ENCODE peak calls at places on chromosome 22, in ten cellular contexts. One of them, this sample, is unnamed.

GRCh38 chr22:50695421-50696250 is 23.0 kb downstream of the SHANK3 start:
- DNase-seq in mammary epithelial cell: no peak
- DNase-seq in H9: no peak
- DNase-seq in CD8-positive, alpha-beta T cell: no peak
- DNase-seq in upper lobe of right lung: peak
- DNase-seq in lower lobe of right lung: peak
- DNase-seq in pancreas: no peak
- DNase-seq in fibroblast of lung: no peak
- DNase-seq in H1: no peak
- DNase-seq in brain microvascular endothelial cell: no peak
- DNase-seq in this sample: no peak

GRCh38 chr22:18110194-18110943 is at the start of gene TUBA8:
- DNase-seq in fibroblast of lung: peak
- DNase-seq in mammary epithelial cell: peak
- DNase-seq in H9: peak
- DNase-seq in lower lobe of right lung: no peak
- DNase-seq in upper lobe of right lung: peak
- DNase-seq in brain microvascular endothelial cell: peak
- DNase-seq in pancreas: peak
- DNase-seq in H1: no peak
- DNase-seq in CD8-positive, alpha-beta T cell: no peak
- DNase-seq in this sample: peak

GRCh38 chr22:48223488-48224190 is 1461.2 kb downstream of the TBC1D22A start:
- DNase-seq in H9: no peak
- DNase-seq in brain microvascular endothelial cell: no peak
- DNase-seq in pancreas: no peak
- DNase-seq in fibroblast of lung: no peak
- DNase-seq in lower lobe of right lung: no peak
- DNase-seq in CD8-positive, alpha-beta T cell: no peak
- DNase-seq in upper lobe of right lung: no peak
- DNase-seq in mammary epithelial cell: no peak
- DNase-seq in H1: no peak
- DNase-seq in this sample: no peak

GRCh38 chr22:21951931-21952465 is 650 bp downstream of the PPM1F start:
- DNase-seq in pancreas: peak
- DNase-seq in brain microvascular endothelial cell: peak
- DNase-seq in H1: no peak
- DNase-seq in H9: peak
- DNase-seq in fibroblast of lung: peak
- DNase-seq in mammary epithelial cell: peak
- DNase-seq in lower lobe of right lung: peak
- DNase-seq in CD8-positive, alpha-beta T cell: no peak
- DNase-seq in upper lobe of right lung: peak
- DNase-seq in this sample: no peak

GRCh38 chr22:22520667-22521602 is 865 bp upstream of the ZNF280A start:
- DNase-seq in lower lobe of right lung: no peak
- DNase-seq in brain microvascular endothelial cell: no peak
- DNase-seq in pancreas: no peak
- DNase-seq in H9: no peak
- DNase-seq in upper lobe of right lung: no peak
- DNase-seq in CD8-positive, alpha-beta T cell: no peak
- DNase-seq in mammary epithelial cell: no peak
- DNase-seq in H1: no peak
- DNase-seq in fibroblast of lung: no peak
- DNase-seq in this sample: no peak

GRCh38 chr22:49930596-49931412 is 12.4 kb downstream of the CRELD2 start:
- DNase-seq in upper lobe of right lung: peak
- DNase-seq in CD8-positive, alpha-beta T cell: no peak
- DNase-seq in mammary epithelial cell: peak
- DNase-seq in pancreas: peak
- DNase-seq in fibroblast of lung: peak
- DNase-seq in H1: no peak
- DNase-seq in brain microvascular endothelial cell: peak
- DNase-seq in H9: peak
- DNase-seq in lower lobe of right lung: peak
- DNase-seq in this sample: no peak

GRCh38 chr22:40638261-40638660 is 1.7 kb upstream of the MRTFA start:
- DNase-seq in mammary epithelial cell: no peak
- DNase-seq in lower lobe of right lung: no peak
- DNase-seq in CD8-positive, alpha-beta T cell: no peak
- DNase-seq in H1: no peak
- DNase-seq in brain microvascular endothelial cell: no peak
- DNase-seq in upper lobe of right lung: peak
- DNase-seq in pancreas: no peak
- DNase-seq in fibroblast of lung: no peak
- DNase-seq in H9: no peak
- DNase-seq in this sample: no peak

GRCh38 chr22:37179622-37180420 is 8.2 kb downstream of the C1QTNF6 start:
- DNase-seq in brain microvascular endothelial cell: no peak
- DNase-seq in CD8-positive, alpha-beta T cell: no peak
- DNase-seq in pancreas: no peak
- DNase-seq in H1: no peak
- DNase-seq in upper lobe of right lung: peak
- DNase-seq in H9: no peak
- DNase-seq in mammary epithelial cell: no peak
- DNase-seq in lower lobe of right lung: peak
- DNase-seq in fibroblast of lung: no peak
- DNase-seq in this sample: no peak

GRCh38 chr22:36027960-36028645 is 521 bp downstream of the RBFOX2 start:
- DNase-seq in pancreas: no peak
- DNase-seq in H9: no peak
- DNase-seq in mammary epithelial cell: peak
- DNase-seq in H1: no peak
- DNase-seq in fibroblast of lung: no peak
- DNase-seq in lower lobe of right lung: no peak
- DNase-seq in brain microvascular endothelial cell: no peak
- DNase-seq in CD8-positive, alpha-beta T cell: no peak
- DNase-seq in upper lobe of right lung: no peak
- DNase-seq in this sample: peak

GRCh38 chr22:35821654-35822053 is 104.0 kb downstream of the APOL5 start:
- DNase-seq in fibroblast of lung: no peak
- DNase-seq in upper lobe of right lung: no peak
- DNase-seq in mammary epithelial cell: no peak
- DNase-seq in H9: no peak
- DNase-seq in pancreas: no peak
- DNase-seq in lower lobe of right lung: no peak
- DNase-seq in CD8-positive, alpha-beta T cell: no peak
- DNase-seq in brain microvascular endothelial cell: no peak
- DNase-seq in H1: no peak
- DNase-seq in this sample: no peak

GRCh38 chr22:36725366-36726006 is 21.9 kb upstream of the CACNG2 start:
- DNase-seq in upper lobe of right lung: peak
- DNase-seq in brain microvascular endothelial cell: no peak
- DNase-seq in fibroblast of lung: no peak
- DNase-seq in mammary epithelial cell: no peak
- DNase-seq in CD8-positive, alpha-beta T cell: no peak
- DNase-seq in H1: no peak
- DNase-seq in lower lobe of right lung: no peak
- DNase-seq in H9: no peak
- DNase-seq in pancreas: no peak
- DNase-seq in this sample: no peak

GRCh38 chr22:48800036-48800885 is 1027.4 kb downstream of the BRD1 start:
- DNase-seq in mammary epithelial cell: no peak
- DNase-seq in fibroblast of lung: no peak
- DNase-seq in pancreas: no peak
- DNase-seq in upper lobe of right lung: peak
- DNase-seq in H9: no peak
- DNase-seq in lower lobe of right lung: no peak
- DNase-seq in H1: no peak
- DNase-seq in brain microvascular endothelial cell: no peak
- DNase-seq in CD8-positive, alpha-beta T cell: no peak
- DNase-seq in this sample: no peak

DNA sequence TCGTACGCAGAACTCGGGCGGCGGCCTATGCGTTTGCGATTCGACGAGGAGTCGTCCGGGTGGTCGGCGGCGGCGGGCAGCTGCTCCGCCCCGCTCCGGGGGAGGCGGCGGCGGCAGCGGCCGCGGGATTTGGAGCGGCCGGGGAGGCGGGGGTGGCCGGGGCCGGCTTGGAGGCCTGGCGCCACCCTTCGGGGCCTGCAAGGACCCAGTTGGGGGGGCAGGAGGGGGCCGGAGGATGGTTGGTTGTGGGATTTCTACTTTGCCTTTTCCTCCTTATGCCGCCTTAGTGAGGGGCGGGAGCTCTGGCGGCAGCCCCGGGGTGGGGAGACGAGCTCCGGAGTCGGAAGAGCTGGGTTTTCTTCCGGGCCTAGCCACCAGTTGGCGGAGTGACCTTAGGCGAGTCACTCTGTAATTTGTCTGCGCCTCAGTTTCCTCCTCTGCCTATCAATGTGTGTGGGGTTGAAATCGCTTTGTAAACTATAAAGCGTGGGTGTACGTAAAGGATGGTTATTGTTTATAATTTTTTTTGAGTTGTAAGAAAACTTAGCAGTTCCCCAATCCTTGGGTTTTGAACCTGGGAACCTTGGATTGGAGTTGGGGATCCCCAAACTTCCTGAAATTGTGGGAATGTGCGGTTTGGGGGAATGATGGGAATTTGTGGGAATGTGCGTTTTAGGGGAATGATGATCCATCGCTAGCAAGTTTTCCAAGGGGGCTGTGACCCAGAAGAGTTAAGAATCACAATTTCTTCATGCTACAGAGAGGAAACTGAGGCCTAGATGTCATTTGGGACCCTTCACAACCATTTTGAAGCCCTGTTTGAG is 679 bp downstream of the TUG1 start:
- DNase-seq in brain microvascular endothelial cell: peak
- DNase-seq in mammary epithelial cell: peak
- DNase-seq in H9: peak
- DNase-seq in fibroblast of lung: peak
- DNase-seq in H1: no peak
- DNase-seq in upper lobe of right lung: no peak
- DNase-seq in pancreas: no peak
- DNase-seq in lower lobe of right lung: no peak
- DNase-seq in CD8-positive, alpha-beta T cell: no peak
- DNase-seq in this sample: peak
- TF ChIP-seq CTCF in brain microvascular endothelial cell: peak
- TF ChIP-seq CTCF in mammary epithelial cell: no peak
- TF ChIP-seq CTCF in H9: no peak
- TF ChIP-seq CTCF in fibroblast of lung: peak
- TF ChIP-seq CTCF in H1: no peak
- TF ChIP-seq CTCF in upper lobe of right lung: no peak
- TF ChIP-seq CTCF in pancreas: no peak
- TF ChIP-seq CTCF in lower lobe of right lung: peak
- TF ChIP-seq CTCF in CD8-positive, alpha-beta T cell: no peak
- TF ChIP-seq CTCF in this sample: no peak

GRCh38 chr22:42994276-42994916 is 20.6 kb downstream of the PACSIN2 start:
- DNase-seq in lower lobe of right lung: no peak
- DNase-seq in CD8-positive, alpha-beta T cell: no peak
- DNase-seq in brain microvascular endothelial cell: no peak
- DNase-seq in H1: no peak
- DNase-seq in upper lobe of right lung: no peak
- DNase-seq in H9: no peak
- DNase-seq in fibroblast of lung: no peak
- DNase-seq in mammary epithelial cell: no peak
- DNase-seq in pancreas: no peak
- DNase-seq in this sample: no peak

GRCh38 chr22:42994917-42995562 is 19.9 kb downstream of the PACSIN2 start:
- DNase-seq in fibroblast of lung: peak
- DNase-seq in mammary epithelial cell: peak
- DNase-seq in CD8-positive, alpha-beta T cell: no peak
- DNase-seq in brain microvascular endothelial cell: peak
- DNase-seq in H1: no peak
- DNase-seq in lower lobe of right lung: peak
- DNase-seq in pancreas: peak
- DNase-seq in H9: no peak
- DNase-seq in upper lobe of right lung: no peak
- DNase-seq in this sample: peak

GRCh38 chr22:42992886-42993479 is 22.0 kb downstream of the PACSIN2 start:
- DNase-seq in fibroblast of lung: no peak
- DNase-seq in lower lobe of right lung: no peak
- DNase-seq in brain microvascular endothelial cell: no peak
- DNase-seq in pancreas: no peak
- DNase-seq in upper lobe of right lung: no peak
- DNase-seq in CD8-positive, alpha-beta T cell: no peak
- DNase-seq in mammary epithelial cell: no peak
- DNase-seq in H1: no peak
- DNase-seq in H9: no peak
- DNase-seq in this sample: no peak

GRCh38 chr22:42992092-42992491 is 22.9 kb downstream of the PACSIN2 start:
- DNase-seq in mammary epithelial cell: no peak
- DNase-seq in fibroblast of lung: no peak
- DNase-seq in H9: no peak
- DNase-seq in brain microvascular endothelial cell: no peak
- DNase-seq in CD8-positive, alpha-beta T cell: no peak
- DNase-seq in lower lobe of right lung: no peak
- DNase-seq in pancreas: no peak
- DNase-seq in H1: no peak
- DNase-seq in upper lobe of right lung: no peak
- DNase-seq in this sample: no peak

GRCh38 chr22:42993651-42994275 is 21.2 kb downstream of the PACSIN2 start:
- DNase-seq in mammary epithelial cell: no peak
- DNase-seq in fibroblast of lung: peak
- DNase-seq in upper lobe of right lung: no peak
- DNase-seq in brain microvascular endothelial cell: no peak
- DNase-seq in lower lobe of right lung: no peak
- DNase-seq in H1: no peak
- DNase-seq in H9: no peak
- DNase-seq in CD8-positive, alpha-beta T cell: no peak
- DNase-seq in pancreas: no peak
- DNase-seq in this sample: no peak
- H3K27ac ChIP-seq in mammary epithelial cell: peak
- H3K27ac ChIP-seq in fibroblast of lung: peak
- H3K27ac ChIP-seq in upper lobe of right lung: peak
- H3K27ac ChIP-seq in brain microvascular endothelial cell: peak
- H3K27ac ChIP-seq in lower lobe of right lung: peak
- H3K27ac ChIP-seq in H1: no peak
- H3K27ac ChIP-seq in H9: no peak
- H3K27ac ChIP-seq in CD8-positive, alpha-beta T cell: no peak
- H3K27ac ChIP-seq in pancreas: peak
- H3K27ac ChIP-seq in this sample: peak

DNA sequence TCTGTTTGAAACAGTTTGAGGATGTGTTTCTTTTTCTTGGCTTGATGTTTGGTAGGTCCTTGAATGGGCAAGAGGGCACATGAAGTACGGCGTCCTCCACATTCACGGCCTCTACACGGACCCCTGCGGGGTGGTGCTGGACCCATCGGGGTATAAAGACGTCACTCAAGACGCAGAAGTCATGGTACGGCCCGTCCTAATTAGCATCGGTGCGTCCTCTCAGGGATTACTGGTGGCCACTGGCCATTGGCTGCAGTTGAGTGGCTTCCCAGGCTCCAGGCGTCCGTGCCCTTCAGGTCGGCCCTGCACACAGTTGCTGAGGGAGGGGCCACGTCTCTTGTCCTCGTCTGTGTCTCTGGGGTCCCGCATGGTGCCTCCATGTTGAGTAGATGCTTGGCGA is 20.8 kb downstream of the FAM118A start:
- DNase-seq in fibroblast of lung: no peak
- DNase-seq in upper lobe of right lung: no peak
- DNase-seq in H9: no peak
- DNase-seq in lower lobe of right lung: no peak
- DNase-seq in brain microvascular endothelial cell: no peak
- DNase-seq in CD8-positive, alpha-beta T cell: no peak
- DNase-seq in mammary epithelial cell: no peak
- DNase-seq in pancreas: no peak
- DNase-seq in H1: no peak
- DNase-seq in this sample: no peak
- TF ChIP-seq CTCF in fibroblast of lung: no peak
- TF ChIP-seq CTCF in upper lobe of right lung: no peak
- TF ChIP-seq CTCF in H9: no peak
- TF ChIP-seq CTCF in lower lobe of right lung: no peak
- TF ChIP-seq CTCF in brain microvascular endothelial cell: no peak
- TF ChIP-seq CTCF in CD8-positive, alpha-beta T cell: no peak
- TF ChIP-seq CTCF in mammary epithelial cell: no peak
- TF ChIP-seq CTCF in pancreas: no peak
- TF ChIP-seq CTCF in H1: no peak
- TF ChIP-seq CTCF in this sample: no peak

GRCh38 chr22:29098296-29098695 is 25.5 kb downstream of the KREMEN1 start:
- DNase-seq in lower lobe of right lung: no peak
- DNase-seq in upper lobe of right lung: no peak
- DNase-seq in H9: no peak
- DNase-seq in brain microvascular endothelial cell: no peak
- DNase-seq in H1: no peak
- DNase-seq in CD8-positive, alpha-beta T cell: no peak
- DNase-seq in mammary epithelial cell: no peak
- DNase-seq in pancreas: no peak
- DNase-seq in fibroblast of lung: no peak
- DNase-seq in this sample: no peak
- H3K27ac ChIP-seq in lower lobe of right lung: no peak
- H3K27ac ChIP-seq in upper lobe of right lung: no peak
- H3K27ac ChIP-seq in H9: no peak
- H3K27ac ChIP-seq in brain microvascular endothelial cell: no peak
- H3K27ac ChIP-seq in H1: no peak
- H3K27ac ChIP-seq in CD8-positive, alpha-beta T cell: no peak
- H3K27ac ChIP-seq in mammary epithelial cell: no peak
- H3K27ac ChIP-seq in pancreas: no peak
- H3K27ac ChIP-seq in fibroblast of lung: no peak
- H3K27ac ChIP-seq in this sample: no peak